ENCODE peak calls at places on chromosomes 6 and 20, in nine cellular contexts. I is transverse colon, X is ovary, K is tibial nerve, P is esophagus muscularis mucosa, M is suprapubic skin, F is stomach, S is H1, V is A549. G is an unnamed sample.

GRCh38 chr6:66376021-66376420 is 669.0 kb upstream of the EYS start:
- DNase-seq in K (no peak), X (no peak), F (no peak), P (no peak), S (no peak), M (no peak), V (no peak), I (no peak), G (no peak)

GRCh38 chr20:9397928-9398327 is 116.5 kb upstream of the LAMP5 start:
- DNase-seq in X (no peak), P (no peak), S (no peak), V (no peak), I (no peak), F (no peak), M (no peak), K (no peak), G (no peak)

GRCh38 chr20:47492284-47492683 is 9.4 kb upstream of the NCOA3 start:
- DNase-seq in S (no peak), V (no peak), F (no peak), X (no peak), M (no peak), I (no peak), P (no peak), K (no peak), G (no peak)

GRCh38 chr6:44486002-44486421 is 98.5 kb downstream of the CDC5L start:
- DNase-seq in K (no peak), S (no peak), P (no peak), M (no peak), X (no peak), V (no peak), I (no peak), F (no peak), G (no peak)

GRCh38 chr20:50518270-50518721 is 8.1 kb downstream of the PTPN1 start:
- DNase-seq in X (no peak), P (no peak), F (no peak), I (no peak), M (no peak), K (no peak), V (no peak), S (no peak), G (no peak)

GRCh38 chr6:19836799-19837510 is at the start of gene ID4:
- DNase-seq in V (peak; percentile 78), F (peak; percentile 89), M (peak; percentile 97), P (peak; percentile 97), K (peak; percentile 84), I (peak; percentile 90), S (peak; percentile 88), X (peak; percentile 96), G (peak; percentile 98)

GRCh38 chr6:112357801-112358200 is 10.7 kb downstream of the RFPL4B start:
- DNase-seq in K (no peak), X (no peak), F (no peak), P (peak; percentile 29), M (no peak), S (no peak), I (no peak), V (no peak), G (no peak)

GRCh38 chr6:1325471-1326309 is 13.8 kb downstream of the FOXQ1 start:
- DNase-seq in P (peak; percentile 91), F (peak; percentile 66), K (no peak), V (peak; percentile 77), M (no peak), S (no peak), I (no peak), X (no peak), G (no peak)

GRCh38 chr6:105428342-105428957 is 25.6 kb upstream of the PREP start:
- DNase-seq in X (no peak), K (peak; percentile 14), F (no peak), I (no peak), M (no peak), V (no peak), P (no peak), S (no peak), G (no peak)

GRCh38 chr20:56766528-56766927 is 137.4 kb downstream of the TFAP2C start:
- DNase-seq in K (no peak), F (no peak), M (no peak), S (no peak), I (no peak), V (no peak), P (no peak), X (no peak), G (no peak)

GRCh38 chr6:152099816-152100618 is 292.5 kb downstream of the ESR1 start:
- DNase-seq in I (peak; percentile 10), S (no peak), V (no peak), M (no peak), P (peak; percentile 80), X (no peak), F (no peak), K (no peak), G (no peak)

GRCh38 chr6:139062921-139063320 is 34.4 kb downstream of the ABRACL start:
- DNase-seq in M (no peak), P (no peak), F (no peak), S (no peak), K (no peak), V (no peak), X (no peak), I (no peak), G (no peak)

DNA sequence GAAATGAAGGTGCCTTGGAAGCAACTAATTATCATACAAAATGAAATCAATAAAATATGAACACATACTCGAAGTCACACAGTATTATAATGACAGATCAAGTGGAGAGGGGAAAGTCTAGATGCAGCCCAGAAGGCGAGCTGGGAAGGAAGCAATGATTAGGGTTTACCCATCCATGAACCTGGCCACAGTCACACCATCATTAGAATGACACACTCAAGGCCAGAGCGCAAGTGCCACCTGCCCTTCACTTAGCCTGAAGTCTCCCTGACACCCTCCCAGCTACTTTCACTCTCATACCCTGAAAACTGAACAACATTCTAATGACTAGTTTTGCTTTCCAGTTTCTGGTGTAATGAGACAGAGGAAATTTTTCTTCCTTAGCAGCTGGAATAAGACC is 302.8 kb upstream of the JARID2 start:
- DNase-seq in P (no peak), F (no peak), V (no peak), M (no peak), X (no peak), S (no peak), K (no peak), I (no peak), G (no peak)
- TF ChIP-seq POLR2A in P (no peak), F (no peak), V (no peak), M (no peak), X (no peak), S (no peak), K (no peak), I (no peak), G (no peak)

GRCh38 chr6:37820713-37821069 is 1.2 kb downstream of the ZFAND3 start:
- DNase-seq in K (no peak), P (no peak), X (no peak), S (no peak), V (no peak), M (no peak), I (no peak), F (no peak), G (no peak)

GRCh38 chr6:37821449-37821848 is 1.9 kb downstream of the ZFAND3 start:
- DNase-seq in F (no peak), X (no peak), I (no peak), P (no peak), S (no peak), M (no peak), V (no peak), K (no peak), G (no peak)

GRCh38 chr6:37824170-37824569 is 4.6 kb downstream of the ZFAND3 start:
- DNase-seq in F (no peak), I (no peak), S (no peak), V (no peak), P (no peak), K (no peak), M (no peak), X (no peak), G (no peak)

GRCh38 chr6:37819802-37820712 is 530 bp downstream of the ZFAND3 start:
- DNase-seq in V (peak; percentile 22), F (peak; percentile 42), S (no peak), I (peak; percentile 42), X (peak; percentile 68), K (peak; percentile 28), P (no peak), M (peak; percentile 79), G (peak; percentile 82)

GRCh38 chr6:37822851-37823682 is 3.5 kb downstream of the ZFAND3 start:
- DNase-seq in M (no peak), F (peak; percentile 79), P (no peak), I (peak; percentile 89), S (no peak), V (no peak), K (no peak), X (no peak), G (no peak)
- TF ChIP-seq EP300 in M (no peak), F (no peak), P (no peak), I (no peak), S (no peak), V (no peak), K (no peak), X (no peak), G (no peak)

GRCh38 chr20:41619360-41620115 is 1.4 kb upstream of the CHD6 start:
- DNase-seq in F (no peak), P (no peak), K (no peak), I (no peak), X (no peak), V (no peak), M (no peak), S (no peak), G (no peak)

GRCh38 chr20:41616228-41616627 is 1.9 kb downstream of the CHD6 start:
- DNase-seq in K (no peak), X (no peak), I (no peak), F (no peak), S (no peak), V (no peak), M (no peak), P (no peak), G (no peak)

GRCh38 chr20:41617059-41617921 is 887 bp downstream of the CHD6 start:
- DNase-seq in M (no peak), K (no peak), S (no peak), V (peak; percentile 23), I (peak; percentile 35), P (no peak), X (peak; percentile 65), F (no peak), G (peak; percentile 66)

GRCh38 chr20:41618807-41619294 is 674 bp upstream of the CHD6 start:
- DNase-seq in S (no peak), M (no peak), V (no peak), K (no peak), X (no peak), F (peak; percentile 40), P (no peak), I (no peak), G (no peak)

GRCh38 chr20:41617931-41618806 is at the start of gene CHD6:
- DNase-seq in P (peak; percentile 100), F (peak; percentile 100), S (peak; percentile 100), X (peak; percentile 100), M (peak; percentile 99), K (peak; percentile 97), I (peak; percentile 99), V (peak; percentile 96), G (peak; percentile 100)
- TF ChIP-seq POLR2A in P (no peak), F (no peak), S (peak; percentile 49), X (no peak), M (peak; percentile 51), K (no peak), I (peak; percentile 46), V (no peak), G (no peak)

DNA sequence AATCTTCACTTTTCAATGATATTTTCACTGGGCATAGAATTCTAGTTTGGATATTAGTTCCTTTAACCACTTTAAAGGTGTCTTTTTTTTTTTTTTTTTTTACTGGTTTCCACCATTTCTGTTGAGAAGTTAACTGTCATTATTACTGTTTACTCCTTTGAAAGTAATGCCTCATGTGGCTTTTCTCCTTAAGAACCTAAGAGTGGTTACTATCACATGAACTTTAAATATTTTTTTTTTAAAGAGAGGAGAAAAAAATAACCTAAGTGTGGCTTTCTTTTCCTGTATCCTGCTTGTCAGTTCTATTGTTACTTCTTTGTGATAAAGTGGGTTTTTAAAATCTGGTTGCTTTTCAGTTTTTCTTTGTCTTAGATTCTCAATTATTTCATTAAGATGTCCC is 229.5 kb downstream of the CDH26 start:
- DNase-seq in F (no peak), X (no peak), P (no peak), K (no peak), M (no peak), I (no peak), S (no peak), V (no peak), G (no peak)
- TF ChIP-seq EP300 in F (no peak), X (no peak), P (no peak), K (no peak), M (no peak), I (no peak), S (no peak), V (no peak), G (no peak)

G was measured in sigmoid colon.